ENCODE peak calls at places on chromosomes 3 and 15, in five cellular contexts. Z, F, N, W and L are unnamed samples.

GRCh38 chr3:135918600-135918999 is 46.9 kb upstream of the PPP2R3A start:
- DNase-seq in Z (peak), F (no peak), N (no peak), W (no peak), L (no peak)

GRCh38 chr15:65110676-65111292 is 4.2 kb downstream of the UBAP1L start:
- DNase-seq in Z (peak), F (no peak), N (no peak), W (no peak), L (no peak)

GRCh38 chr3:94291686-94292085 is 228.8 kb downstream of the NSUN3 start:
- DNase-seq in Z (no peak), F (no peak), N (no peak), W (no peak), L (no peak)

GRCh38 chr3:123559040-123559861 is 25.6 kb downstream of the HACD2 start:
- DNase-seq in Z (peak), F (no peak), N (peak), W (no peak), L (peak)

GRCh38 chr15:59299919-59300617 is 72.6 kb downstream of the MYO1E start:
- DNase-seq in Z (peak), F (peak), N (peak), W (peak), L (peak)

GRCh38 chr15:70113304-70113700 is 15.6 kb upstream of the TLE3 start:
- DNase-seq in Z (peak), F (peak), N (no peak), W (peak), L (no peak)

GRCh38 chr15:22950211-22950990 is 29.8 kb downstream of the CYFIP1 start:
- DNase-seq in Z (no peak), F (peak), N (no peak), W (no peak), L (no peak)

GRCh38 chr15:87369269-87369668 is 887.3 kb downstream of the NTRK3 start:
- DNase-seq in Z (no peak), F (no peak), N (no peak), W (no peak), L (no peak)

GRCh38 chr3:65811050-65811766 is 227.5 kb downstream of the MAGI1 start:
- DNase-seq in Z (no peak), F (no peak), N (no peak), W (no peak), L (no peak)

GRCh38 chr15:69456208-69457166 is 3.9 kb downstream of the RPLP1 start:
- DNase-seq in Z (no peak), F (no peak), N (no peak), W (no peak), L (no peak)

GRCh38 chr3:55333923-55334322 is 153.2 kb downstream of the WNT5A start:
- DNase-seq in Z (no peak), F (no peak), N (no peak), W (no peak), L (no peak)

GRCh38 chr3:89179355-89179997 is 72.1 kb downstream of the EPHA3 start:
- DNase-seq in Z (no peak), F (no peak), N (no peak), W (no peak), L (no peak)

GRCh38 chr3:109927161-109927560 is 589.8 kb upstream of the DPPA4 start:
- DNase-seq in Z (peak), F (no peak), N (no peak), W (no peak), L (peak)

GRCh38 chr3:127792664-127793292 is 29.5 kb downstream of the MGLL start:
- DNase-seq in Z (peak), F (peak), N (peak), W (no peak), L (no peak)

GRCh38 chr3:12582730-12583129 is 25.8 kb downstream of the MKRN2 start:
- DNase-seq in Z (no peak), F (no peak), N (no peak), W (no peak), L (no peak)

GRCh38 chr3:71584216-71585061 is 911 bp upstream of the FOXP1 start:
- DNase-seq in Z (peak), F (peak), N (peak), W (peak), L (peak)

GRCh38 chr3:155673411-155673810 is 71.5 kb downstream of the PLCH1 start:
- DNase-seq in Z (no peak), F (no peak), N (peak), W (no peak), L (no peak)

GRCh38 chr3:44648564-44649229 is at the start of gene ZNF35:
- DNase-seq in Z (peak), F (peak), N (peak), W (peak), L (peak)

GRCh38 chr3:29280675-29281264 is at the start of gene RBMS3:
- DNase-seq in Z (peak), F (peak), N (peak), W (peak), L (peak)

GRCh38 chr15:70072479-70072878 is 25.2 kb downstream of the TLE3 start:
- DNase-seq in Z (no peak), F (no peak), N (no peak), W (no peak), L (no peak)

GRCh38 chr3:106820726-106821362 is 556.4 kb upstream of the CCDC54 start:
- DNase-seq in Z (no peak), F (no peak), N (no peak), W (no peak), L (no peak)

GRCh38 chr3:36364260-36364659 is 16.0 kb upstream of the STAC start:
- DNase-seq in Z (no peak), F (no peak), N (no peak), W (no peak), L (no peak)

GRCh38 chr3:16474304-16474703 is 39.2 kb downstream of the RFTN1 start:
- DNase-seq in Z (peak), F (no peak), N (no peak), W (no peak), L (no peak)

GRCh38 chr15:95085056-95085455 is 853.7 kb downstream of the MCTP2 start:
- DNase-seq in Z (no peak), F (no peak), N (no peak), W (no peak), L (no peak)

GRCh38 chr3:196222876-196223595 is 6.7 kb downstream of the SLC51A start:
- DNase-seq in Z (no peak), F (no peak), N (no peak), W (no peak), L (no peak)

GRCh38 chr15:75339531-75340240 is 3.8 kb downstream of the COMMD4 start:
- DNase-seq in Z (no peak), F (no peak), N (no peak), W (no peak), L (no peak)

GRCh38 chr15:75335313-75335704 is 554 bp upstream of the COMMD4 start:
- DNase-seq in Z (no peak), F (no peak), N (no peak), W (no peak), L (no peak)

GRCh38 chr15:75338661-75339240 is 2.9 kb downstream of the COMMD4 start:
- DNase-seq in Z (no peak), F (no peak), N (no peak), W (no peak), L (no peak)

DNA sequence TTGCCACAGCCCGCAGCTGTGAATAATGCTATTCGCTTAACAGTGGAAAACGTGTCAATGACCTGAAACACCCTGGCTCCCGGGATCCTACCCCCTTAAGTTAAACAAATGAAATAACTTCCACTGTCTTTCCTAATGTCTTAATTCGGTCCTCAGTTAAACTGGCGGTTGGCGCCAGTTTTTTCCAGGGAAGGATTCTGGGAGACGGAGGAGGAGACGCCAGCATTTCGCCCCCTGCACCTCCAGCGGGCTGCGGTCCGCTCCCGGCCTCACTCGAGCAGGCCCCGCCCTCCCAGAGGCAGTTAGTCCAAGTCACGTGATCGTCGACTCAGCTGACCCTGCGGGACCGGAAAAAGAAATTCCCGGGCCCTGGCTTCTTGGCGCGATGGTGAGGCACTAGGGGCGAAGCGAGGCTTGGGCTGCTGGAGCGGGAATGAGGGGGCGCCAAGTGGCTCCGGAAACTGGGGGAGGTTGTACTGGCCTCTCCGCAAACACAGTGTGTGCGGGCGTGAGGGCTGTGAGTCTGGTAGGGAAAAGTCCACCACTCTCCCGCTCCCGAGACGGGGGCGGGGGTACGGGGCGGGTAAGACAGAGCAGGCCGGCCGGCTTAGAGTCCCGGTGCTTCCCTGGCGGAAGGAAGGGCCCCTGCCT is at the start of gene COMMD4:
- DNase-seq in Z (peak), F (peak), N (peak), W (peak), L (peak)
- TF ChIP-seq POLR2A in Z (peak), F (no peak), N (no peak), W (peak), L (peak)

GRCh38 chr3:189941679-189942078 is 179.0 kb downstream of the P3H2 start:
- DNase-seq in Z (peak), F (no peak), N (no peak), W (no peak), L (peak)
- TF ChIP-seq POLR2A in Z (no peak), F (no peak), N (no peak), W (no peak), L (no peak)

DNA sequence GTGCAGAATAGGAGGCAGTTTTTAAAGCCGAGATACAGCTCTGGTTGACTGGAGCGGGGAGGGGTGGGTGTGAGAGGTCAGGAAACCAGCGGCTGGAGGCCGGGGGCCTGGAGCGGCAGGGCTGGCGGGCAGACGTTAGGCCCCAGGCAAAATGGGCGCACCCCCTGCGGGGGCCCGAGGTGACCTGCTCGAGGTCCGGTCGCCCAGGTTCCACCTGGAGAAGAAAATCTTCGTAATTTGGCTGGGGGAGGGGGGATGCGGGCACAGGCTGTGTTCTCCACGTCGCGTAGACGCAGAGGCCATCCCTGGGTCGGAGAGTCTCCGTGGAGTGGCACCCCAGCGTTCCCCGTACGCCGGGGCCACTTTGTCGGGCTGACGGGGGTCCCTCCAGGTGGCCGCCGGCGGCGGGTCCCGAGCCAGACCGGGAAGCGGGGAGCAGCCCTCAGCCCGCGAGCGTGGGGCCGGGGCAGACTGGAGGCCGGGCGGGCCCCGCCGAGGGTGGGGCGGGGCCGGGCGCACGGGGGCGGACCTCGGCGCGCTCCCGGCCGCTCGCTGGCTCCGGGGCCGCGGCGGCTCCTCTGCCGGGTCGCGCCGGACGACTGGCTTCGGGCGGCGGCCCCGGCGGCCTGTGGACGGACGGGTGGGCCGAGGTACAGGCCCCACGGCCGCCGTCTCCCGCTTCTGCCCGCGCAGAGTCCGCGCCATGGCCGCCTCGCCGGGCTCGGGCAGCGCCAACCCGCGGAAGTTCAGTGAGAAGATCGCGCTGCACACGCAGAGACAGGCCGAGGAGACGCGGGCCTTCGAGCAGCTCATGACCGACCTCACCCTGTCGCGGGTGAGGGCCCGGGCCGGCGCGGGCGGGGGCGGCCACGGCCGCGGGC is at the start of gene CRTC3:
- DNase-seq in Z (peak), F (peak), N (peak), W (peak), L (peak)
- TF ChIP-seq POLR2A in Z (peak), F (peak), N (no peak), W (peak), L (peak)

GRCh38 chr3:2343031-2343682 is 244.5 kb downstream of the CNTN4 start:
- DNase-seq in Z (no peak), F (no peak), N (no peak), W (no peak), L (no peak)
- TF ChIP-seq POLR2A in Z (no peak), F (no peak), N (no peak), W (no peak), L (no peak)

GRCh38 chr3:10317961-10318350 is 3.0 kb downstream of the SEC13 start:
- DNase-seq in Z (no peak), F (no peak), N (no peak), W (no peak), L (no peak)

GRCh38 chr3:10320320-10320677 is 613 bp downstream of the SEC13 start:
- DNase-seq in Z (no peak), F (peak), N (no peak), W (no peak), L (no peak)

GRCh38 chr3:10317311-10317960 is 3.5 kb downstream of the SEC13 start:
- DNase-seq in Z (peak), F (no peak), N (no peak), W (no peak), L (no peak)

GRCh38 chr3:10319804-10320203 is 1.1 kb downstream of the SEC13 start:
- DNase-seq in Z (peak), F (no peak), N (no peak), W (no peak), L (no peak)

DNA sequence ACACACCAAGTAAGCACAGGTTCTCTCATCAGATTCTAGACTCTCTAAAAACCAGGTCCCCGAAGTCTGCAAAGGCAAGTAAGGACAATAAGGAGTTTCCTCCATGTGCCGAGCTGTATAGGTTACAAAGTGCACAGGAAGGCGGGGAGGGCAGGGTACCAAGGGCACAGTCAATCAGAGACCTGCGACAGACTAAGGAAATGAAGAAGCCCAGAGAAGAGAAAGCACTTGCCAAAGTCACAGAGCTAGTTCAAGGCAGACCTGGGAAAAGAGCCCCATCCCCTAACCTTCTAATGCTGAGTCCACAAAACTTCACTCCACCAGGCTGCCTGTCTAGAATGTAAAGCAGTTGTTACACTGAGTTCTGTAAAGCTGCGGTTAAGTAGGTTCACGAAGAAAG is 1.7 kb downstream of the SEC13 start:
- DNase-seq in Z (no peak), F (no peak), N (no peak), W (no peak), L (no peak)
- TF ChIP-seq POLR2A in Z (no peak), F (no peak), N (no peak), W (no peak), L (no peak)

DNA sequence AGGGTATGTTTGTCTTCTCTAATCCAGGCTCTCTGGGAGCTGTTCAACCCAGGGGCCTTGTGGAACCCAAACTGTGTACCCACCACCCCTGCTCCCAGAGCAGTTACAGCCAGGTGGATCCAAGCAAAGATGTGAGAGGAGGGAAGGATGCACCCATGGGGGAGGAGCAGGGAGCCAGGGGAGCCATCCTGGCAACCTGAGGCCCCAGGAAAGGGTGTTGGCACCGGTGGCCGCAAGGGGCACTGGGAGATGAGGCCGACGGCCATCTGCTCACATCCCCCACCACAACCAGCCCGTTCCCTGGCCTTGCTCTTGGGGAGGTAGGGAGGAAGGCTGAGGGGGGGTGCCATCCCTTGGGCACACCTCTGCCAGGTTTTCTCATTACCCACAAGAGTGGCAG is 43.2 kb downstream of the CMTM6 start:
- DNase-seq in Z (no peak), F (peak), N (no peak), W (no peak), L (no peak)
- TF ChIP-seq POLR2A in Z (no peak), F (no peak), N (no peak), W (no peak), L (no peak)

GRCh38 chr15:31215490-31216209 is 111.0 kb upstream of the KLF13 start:
- DNase-seq in Z (peak), F (peak), N (peak), W (peak), L (peak)
- TF ChIP-seq POLR2A in Z (no peak), F (peak), N (no peak), W (peak), L (no peak)

DNA sequence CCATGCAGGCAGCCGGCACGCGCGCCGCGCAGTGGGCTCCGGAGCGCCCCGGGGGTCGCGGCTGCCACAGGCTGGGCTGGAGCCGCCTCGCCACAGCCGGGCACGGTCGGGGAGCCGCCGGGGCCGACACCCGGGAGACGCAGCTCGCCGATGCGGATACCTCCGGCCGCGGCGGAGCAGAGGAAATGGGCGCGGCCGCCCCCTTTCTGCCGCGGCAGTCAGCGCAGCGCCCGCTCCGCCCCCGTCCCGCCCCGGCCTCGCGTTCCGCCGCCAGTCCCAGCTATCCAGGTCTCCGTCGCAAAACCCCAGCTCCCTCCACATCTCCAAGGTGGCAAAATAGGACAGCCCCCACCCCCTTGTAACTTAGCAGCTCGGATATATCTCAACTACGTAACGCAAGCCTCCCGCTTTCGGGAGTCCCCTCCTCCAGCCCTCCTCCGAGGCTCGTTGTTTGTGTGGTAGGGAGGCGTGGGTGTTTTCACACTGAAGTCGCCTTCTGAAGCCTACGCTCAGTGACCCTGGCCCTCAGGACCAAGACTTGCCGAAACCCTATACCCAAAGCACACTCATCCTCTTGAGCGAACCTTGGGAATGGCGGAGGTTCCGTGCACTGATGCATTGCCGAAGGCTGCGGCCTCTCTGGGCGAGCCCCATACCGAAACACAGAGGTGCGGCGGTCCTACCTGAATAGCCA is at the start of gene SH3BP5:
- DNase-seq in Z (peak), F (peak), N (peak), W (peak), L (peak)
- TF ChIP-seq POLR2A in Z (peak), F (peak), N (no peak), W (peak), L (peak)

GRCh38 chr3:129278970-129279906 is 568 bp downstream of the HMCES start:
- DNase-seq in Z (peak), F (peak), N (peak), W (peak), L (peak)
- TF ChIP-seq POLR2A in Z (no peak), F (peak), N (no peak), W (peak), L (no peak)

DNA sequence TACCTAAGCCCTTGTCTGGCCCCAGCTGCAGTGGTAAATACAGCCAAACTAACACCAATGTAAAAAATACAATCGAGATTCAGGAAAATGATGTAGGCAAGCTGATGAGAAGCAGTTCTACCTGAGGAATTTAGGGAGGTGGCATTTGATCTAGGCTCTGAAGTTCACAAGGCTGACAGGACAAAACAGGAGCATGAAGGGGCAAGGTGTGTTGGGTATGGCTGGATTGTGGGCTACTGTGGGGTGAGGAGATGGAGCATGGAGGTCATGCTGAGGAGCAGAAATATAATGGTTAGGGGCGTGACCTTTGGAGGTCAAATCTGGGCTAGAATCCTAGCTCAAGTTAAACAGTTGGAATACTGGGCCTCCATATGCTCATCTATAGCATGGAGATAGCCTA is 6.5 kb downstream of the NDUFB4 start:
- DNase-seq in Z (no peak), F (no peak), N (no peak), W (no peak), L (no peak)
- TF ChIP-seq POLR2A in Z (no peak), F (no peak), N (no peak), W (no peak), L (no peak)